ENCODE peak calls at places on chromosomes 6 and 20, in seven cellular contexts. D is IMR-90, Z is SK-N-SH, F is K562, U is GM12878, K is HCT116, B is H1. S is an unnamed sample.

GRCh38 chr20:63977392-63978276 is 1.8 kb downstream of the SAMD10 start:
- DNase-seq in D (peak; percentile 88), Z (no peak), F (peak; percentile 38), U (no peak), K (no peak), B (no peak), S (no peak)

GRCh38 chr6:91480397-91480796 is 893.5 kb upstream of the MAP3K7 start:
- DNase-seq in D (no peak), Z (no peak), F (no peak), U (no peak), K (no peak), B (no peak), S (no peak)

GRCh38 chr6:53691252-53691651 is 25.7 kb upstream of the KLHL31 start:
- DNase-seq in D (no peak), Z (no peak), F (no peak), U (no peak), K (no peak), B (no peak), S (no peak)

GRCh38 chr6:11236351-11236750 is 3.9 kb upstream of the NEDD9 start:
- DNase-seq in D (no peak), Z (no peak), F (no peak), U (peak; percentile 56), K (no peak), B (no peak), S (no peak)

GRCh38 chr6:110731196-110731595 is 84.1 kb downstream of the CDK19 start:
- DNase-seq in D (no peak), Z (no peak), F (no peak), U (no peak), K (no peak), B (no peak), S (no peak)

GRCh38 chr6:160519603-160520042 is 144.5 kb downstream of the LPA start:
- DNase-seq in D (no peak), Z (no peak), F (peak; percentile 15), U (no peak), K (peak; percentile 22), B (no peak), S (peak; percentile 11)

GRCh38 chr6:37531026-37531425 is 31.3 kb upstream of the CCDC167 start:
- DNase-seq in D (peak; percentile 43), Z (no peak), F (no peak), U (no peak), K (no peak), B (no peak), S (no peak)

GRCh38 chr6:56671651-56672461 is 29.2 kb upstream of the DST start:
- DNase-seq in D (no peak), Z (peak; percentile 46), F (no peak), U (no peak), K (no peak), B (no peak), S (no peak)

GRCh38 chr6:100862063-100862462 is 19.1 kb downstream of the ASCC3 start:
- DNase-seq in D (no peak), Z (no peak), F (no peak), U (no peak), K (no peak), B (no peak), S (no peak)

GRCh38 chr6:129141499-129141898 is 258.6 kb downstream of the LAMA2 start:
- DNase-seq in D (peak; percentile 21), Z (no peak), F (no peak), U (no peak), K (no peak), B (no peak), S (no peak)
- TF ChIP-seq RAD21 in D (no peak), Z (no peak), F (no peak), U (no peak), K (no peak), B (no peak), S (no peak)

DNA sequence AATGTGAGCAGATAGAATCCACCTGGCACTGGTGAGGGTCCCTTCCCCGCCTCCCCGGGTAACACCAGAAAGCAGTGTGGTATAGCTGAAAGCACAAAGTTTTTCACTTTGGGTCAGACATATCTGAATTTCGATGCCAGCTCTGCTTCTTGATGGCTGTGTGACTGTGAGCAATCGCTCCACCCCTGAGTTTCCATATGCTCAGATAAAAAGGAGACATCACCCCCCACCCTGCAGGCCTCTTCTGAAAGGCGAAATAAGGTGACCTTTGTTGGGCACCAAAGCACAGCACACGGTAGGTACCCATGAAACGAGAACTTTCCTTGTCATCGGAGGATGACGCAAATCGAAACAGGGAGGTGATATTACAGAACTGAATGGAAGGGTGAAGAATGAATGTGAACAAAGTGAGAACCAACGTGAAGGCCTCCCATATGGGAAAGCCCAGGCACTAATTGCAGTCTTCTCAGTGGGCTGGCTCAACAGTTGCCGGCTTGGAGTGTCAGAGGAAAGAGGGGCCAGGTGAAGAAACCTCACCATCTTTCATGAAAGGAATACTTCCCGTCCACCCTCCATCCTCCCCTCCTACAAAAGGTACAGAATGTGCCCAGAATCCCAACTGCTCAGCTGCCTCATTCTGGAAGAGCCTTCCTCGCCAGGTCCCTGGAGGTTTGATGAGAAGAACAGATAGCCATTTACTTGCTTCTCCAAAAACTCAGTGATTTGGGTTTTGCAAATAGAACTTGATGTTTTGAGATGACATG is 61.8 kb downstream of the NFATC2 start:
- DNase-seq in D (no peak), Z (no peak), F (no peak), U (peak; percentile 84), K (no peak), B (no peak), S (no peak)
- TF ChIP-seq RAD21 in D (no peak), Z (no peak), F (no peak), U (no peak), K (no peak), B (no peak), S (no peak)

GRCh38 chr6:143375022-143375585 is 75.4 kb downstream of the ADAT2 start:
- DNase-seq in D (no peak), Z (no peak), F (no peak), U (no peak), K (no peak), B (no peak), S (no peak)
- TF ChIP-seq RAD21 in D (no peak), Z (no peak), F (no peak), U (no peak), K (no peak), B (no peak), S (no peak)

GRCh38 chr20:19826179-19826914 is 68.3 kb downstream of the RIN2 start:
- DNase-seq in D (no peak), Z (no peak), F (no peak), U (no peak), K (no peak), B (no peak), S (peak; percentile 38)

GRCh38 chr20:19824861-19825260 is 66.8 kb downstream of the RIN2 start:
- DNase-seq in D (peak; percentile 60), Z (no peak), F (no peak), U (no peak), K (no peak), B (no peak), S (no peak)

GRCh38 chr20:19830351-19830750 is 72.3 kb downstream of the RIN2 start:
- DNase-seq in D (peak; percentile 69), Z (no peak), F (no peak), U (no peak), K (no peak), B (no peak), S (no peak)

GRCh38 chr20:19828233-19828632 is 70.2 kb downstream of the RIN2 start:
- DNase-seq in D (peak; percentile 82), Z (no peak), F (no peak), U (peak; percentile 68), K (peak; percentile 33), B (no peak), S (peak; percentile 64)

GRCh38 chr20:19827818-19828217 is 69.8 kb downstream of the RIN2 start:
- DNase-seq in D (no peak), Z (no peak), F (no peak), U (no peak), K (no peak), B (no peak), S (no peak)
- TF ChIP-seq RAD21 in D (no peak), Z (no peak), F (no peak), U (no peak), K (no peak), B (no peak), S (no peak)

GRCh38 chr6:159131709-159132108 is 37.5 kb upstream of the FNDC1 start:
- DNase-seq in D (no peak), Z (no peak), F (no peak), U (no peak), K (no peak), B (no peak), S (no peak)
- TF ChIP-seq RAD21 in D (no peak), Z (no peak), F (no peak), U (no peak), K (no peak), B (no peak), S (no peak)

GRCh38 chr6:55568779-55569439 is 10.1 kb downstream of the HMGCLL1 start:
- DNase-seq in D (no peak), Z (no peak), F (no peak), U (no peak), K (no peak), B (no peak), S (no peak)
- TF ChIP-seq RAD21 in D (no peak), Z (no peak), F (no peak), U (no peak), K (no peak), B (no peak), S (no peak)

S was measured in A549.